ENCODE peak calls at places on chromosomes 13 and 19, in five cellular contexts. One of them, this sample, is unnamed.

GRCh38 chr13:102141625-102142472 is 260.0 kb downstream of the FGF14 start:
- DNase-seq in substantia nigra: no peak
- DNase-seq in NCI-H1436: no peak
- DNase-seq in posterior cingulate gyrus: no peak
- DNase-seq in endothelial cell: no peak
- DNase-seq in this sample: peak

GRCh38 chr13:34076943-34077703 is 259.2 kb downstream of the RFC3 start:
- DNase-seq in substantia nigra: no peak
- DNase-seq in NCI-H1436: no peak
- DNase-seq in posterior cingulate gyrus: no peak
- DNase-seq in endothelial cell: no peak
- DNase-seq in this sample: peak

GRCh38 chr13:93652942-93653341 is 426.3 kb downstream of the GPC6 start:
- DNase-seq in substantia nigra: no peak
- DNase-seq in NCI-H1436: no peak
- DNase-seq in posterior cingulate gyrus: no peak
- DNase-seq in endothelial cell: no peak
- DNase-seq in this sample: no peak

GRCh38 chr19:34246340-34246739 is 8.0 kb upstream of the GARRE1 start:
- DNase-seq in substantia nigra: no peak
- DNase-seq in NCI-H1436: no peak
- DNase-seq in posterior cingulate gyrus: no peak
- DNase-seq in endothelial cell: no peak
- DNase-seq in this sample: no peak

GRCh38 chr19:800360-801029 is 3.2 kb downstream of the PTBP1 start:
- DNase-seq in substantia nigra: no peak
- DNase-seq in NCI-H1436: no peak
- DNase-seq in posterior cingulate gyrus: peak
- DNase-seq in endothelial cell: no peak
- DNase-seq in this sample: no peak

GRCh38 chr19:29260477-29261317 is 47.7 kb upstream of the UQCRFS1 start:
- DNase-seq in substantia nigra: no peak
- DNase-seq in NCI-H1436: no peak
- DNase-seq in posterior cingulate gyrus: no peak
- DNase-seq in endothelial cell: peak
- DNase-seq in this sample: peak

GRCh38 chr19:10855879-10856522 is 7.8 kb downstream of the C19orf38 start:
- DNase-seq in substantia nigra: no peak
- DNase-seq in NCI-H1436: no peak
- DNase-seq in posterior cingulate gyrus: no peak
- DNase-seq in endothelial cell: peak
- DNase-seq in this sample: no peak

GRCh38 chr19:3431760-3432397 is 48.4 kb downstream of the SMIM24 start:
- DNase-seq in substantia nigra: no peak
- DNase-seq in NCI-H1436: no peak
- DNase-seq in posterior cingulate gyrus: no peak
- DNase-seq in endothelial cell: no peak
- DNase-seq in this sample: no peak

GRCh38 chr19:8811315-8812172 is 20.6 kb downstream of the ZNF558 start:
- DNase-seq in substantia nigra: no peak
- DNase-seq in NCI-H1436: no peak
- DNase-seq in posterior cingulate gyrus: no peak
- DNase-seq in endothelial cell: no peak
- DNase-seq in this sample: no peak

GRCh38 chr19:2114218-2114617 is 17.5 kb downstream of the IZUMO4 start:
- DNase-seq in substantia nigra: no peak
- DNase-seq in NCI-H1436: no peak
- DNase-seq in posterior cingulate gyrus: no peak
- DNase-seq in endothelial cell: no peak
- DNase-seq in this sample: no peak

GRCh38 chr19:33794578-33795369 is 1.9 kb upstream of the KCTD15 start:
- DNase-seq in substantia nigra: no peak
- DNase-seq in NCI-H1436: no peak
- DNase-seq in posterior cingulate gyrus: peak
- DNase-seq in endothelial cell: peak
- DNase-seq in this sample: peak

GRCh38 chr19:1672038-1672768 is 19.8 kb upstream of the TCF3 start:
- DNase-seq in substantia nigra: no peak
- DNase-seq in NCI-H1436: no peak
- DNase-seq in posterior cingulate gyrus: no peak
- DNase-seq in endothelial cell: peak
- DNase-seq in this sample: no peak

GRCh38 chr13:27273658-27274425 is 3.2 kb downstream of the RASL11A start:
- DNase-seq in substantia nigra: no peak
- DNase-seq in NCI-H1436: no peak
- DNase-seq in posterior cingulate gyrus: no peak
- DNase-seq in endothelial cell: no peak
- DNase-seq in this sample: no peak

GRCh38 chr13:100491164-100491847 is 97.3 kb downstream of the GGACT start:
- DNase-seq in substantia nigra: peak
- DNase-seq in NCI-H1436: no peak
- DNase-seq in posterior cingulate gyrus: no peak
- DNase-seq in endothelial cell: no peak
- DNase-seq in this sample: peak